ENCODE peak calls at places on chromosomes 4 and X, in six cellular contexts. O is activated CD4-positive, CD25-positive, alpha-beta regulatory T cell; Y is stimulated activated CD4-positive, alpha-beta T cell treated with anti-CD3 and anti-CD28 coated beads, Interleukin-4, amount 100 ng/mL, for 4 hours; A is foreskin melanocyte; L is M059J; Z is kidney tubule cell. B is an unnamed sample.

GRCh38 chr4:152352215-152352614 is 183.7 kb downstream of the FBXW7 start:
- DNase-seq in A (no peak), Z (no peak), O (no peak), L (no peak), Y (no peak), B (no peak)

GRCh38 chr4:158255727-158256324 is 45.5 kb downstream of the TMEM144 start:
- DNase-seq in O (no peak), L (peak), A (peak), Z (peak), Y (no peak), B (no peak)

GRCh38 chr4:74499986-74500781 is 55.2 kb downstream of the AREG start:
- DNase-seq in L (peak), O (no peak), A (no peak), Z (peak), Y (no peak), B (no peak)

GRCh38 chrX:110317079-110317819 is 636 bp downstream of the AMMECR1 start:
- DNase-seq in O (peak), A (no peak), Y (peak), L (peak), Z (no peak), B (peak)

GRCh38 chrX:11666180-11666579 is 460 bp upstream of the ARHGAP6 start:
- DNase-seq in Z (peak), A (no peak), O (no peak), L (no peak), Y (no peak), B (no peak)

GRCh38 chr4:155854597-155855226 is 11.4 kb downstream of the ASIC5 start:
- DNase-seq in L (peak), O (no peak), Z (no peak), A (no peak), Y (no peak), B (no peak)

GRCh38 chrX:67555578-67556203 is 11.9 kb downstream of the AR start:
- DNase-seq in Y (no peak), Z (peak), O (no peak), L (peak), A (no peak), B (peak)

GRCh38 chr4:5821665-5822358 is 71.1 kb downstream of the CRMP1 start:
- DNase-seq in Y (no peak), A (no peak), L (no peak), O (no peak), Z (no peak), B (no peak)

GRCh38 chr4:165631208-165631894 is 241.7 kb upstream of the TLL1 start:
- DNase-seq in O (no peak), A (no peak), L (no peak), Y (no peak), Z (no peak), B (no peak)

GRCh38 chrX:39453847-39454645 is 643.7 kb downstream of the BCOR start:
- DNase-seq in O (no peak), L (no peak), Z (no peak), A (no peak), Y (no peak), B (no peak)

GRCh38 chr4:23484689-23485088 is 405.2 kb downstream of the PPARGC1A start:
- DNase-seq in Z (peak), L (peak), A (peak), Y (no peak), O (no peak), B (no peak)

B was measured in lung.